ENCODE peak calls at places on chromosome 10, in eight cellular contexts. R is T1000, T is epithelial cell of esophagus, D is H54, A is NCI-H226, V is fibroblast of the aortic adventitia, Q is skeletal muscle cell, P is T-helper 1 cell. O is an unnamed sample.

GRCh38 chr10:16987129-16987670 is 142.4 kb downstream of the CUBN start:
- DNase-seq in R (no peak), T (peak; percentile 47), P (no peak), D (no peak), Q (no peak), V (peak; percentile 84), A (peak; percentile 52), O (no peak)

GRCh38 chr10:63064706-63065105 is 68.4 kb upstream of the NRBF2 start:
- DNase-seq in V (peak; percentile 15), R (no peak), A (no peak), P (no peak), T (peak; percentile 81), Q (no peak), D (no peak), O (no peak)

GRCh38 chr10:69567920-69568319 is 5.3 kb downstream of the NEUROG3 start:
- DNase-seq in D (no peak), R (peak; percentile 17), P (no peak), Q (peak; percentile 13), T (peak; percentile 71), A (peak; percentile 44), V (peak; percentile 63), O (no peak)

GRCh38 chr10:102673961-102674511 is 29.8 kb downstream of the TRIM8 start:
- DNase-seq in P (peak; percentile 66), V (peak; percentile 68), Q (peak; percentile 61), R (no peak), A (no peak), T (peak; percentile 86), D (no peak), O (peak; percentile 32)

GRCh38 chr10:72557362-72557761 is 68.5 kb downstream of the MICU1 start:
- DNase-seq in V (peak; percentile 65), P (no peak), Q (peak; percentile 20), D (no peak), T (no peak), R (no peak), A (no peak), O (no peak)

GRCh38 chr10:109977382-109977806 is 30.4 kb upstream of the ADD3 start:
- DNase-seq in V (peak; percentile 56), R (peak; percentile 19), T (no peak), D (no peak), Q (no peak), P (no peak), A (no peak), O (no peak)

GRCh38 chr10:70866424-70866823 is 21.9 kb downstream of the PCBD1 start:
- DNase-seq in D (no peak), R (no peak), P (no peak), T (peak; percentile 26), A (no peak), Q (no peak), V (no peak), O (no peak)

GRCh38 chr10:77583527-77583926 is 54.1 kb downstream of the KCNMA1 start:
- DNase-seq in V (no peak), P (no peak), D (no peak), A (no peak), R (no peak), Q (no peak), T (peak; percentile 82), O (no peak)

GRCh38 chr10:89404082-89404481 is 10.3 kb upstream of the IFIT5 start:
- DNase-seq in V (no peak), Q (no peak), R (no peak), D (no peak), P (no peak), A (no peak), T (no peak), O (no peak)

GRCh38 chr10:79357180-79357579 is 9.9 kb downstream of the PPIF start:
- DNase-seq in D (peak; percentile 7), T (no peak), V (no peak), R (no peak), Q (no peak), P (no peak), A (no peak), O (no peak)

GRCh38 chr10:13390604-13391522 is 42.8 kb upstream of the SEPHS1 start:
- DNase-seq in P (no peak), Q (no peak), V (peak; percentile 8), A (no peak), D (no peak), T (no peak), R (no peak), O (no peak)

GRCh38 chr10:86397120-86397519 is 30.5 kb upstream of the GRID1 start:
- DNase-seq in T (no peak), V (no peak), Q (no peak), P (no peak), D (no peak), R (no peak), A (no peak), O (no peak)

O was measured in stimulated activated CD8-positive, alpha-beta memory T cell treated with anti-CD3 and anti-CD28 coated beads, Interleukin-4, amount 100 ng/mL, for 4 hours.